ENCODE peak calls at places on chromosomes 2 and 18, in six cellular contexts. Y, H, U, O, A and N are unnamed samples.

GRCh38 chr18:65750421-65751144 is at the start of gene CDH7:
- DNase-seq in Y (no peak), H (no peak), U (peak), O (peak), A (peak), N (no peak)

GRCh38 chr2:234304945-234305344 is 191.9 kb downstream of the ARL4C start:
- DNase-seq in Y (no peak), H (no peak), U (no peak), O (no peak), A (peak), N (no peak)

GRCh38 chr2:75513616-75514170 is 47.0 kb downstream of the EVA1A start:
- DNase-seq in Y (no peak), H (no peak), U (no peak), O (no peak), A (peak), N (no peak)

GRCh38 chr2:11535899-11536344 is 2.1 kb downstream of the GREB1 start:
- DNase-seq in Y (no peak), H (no peak), U (peak), O (no peak), A (no peak), N (no peak)

GRCh38 chr18:26863122-26863879 is 2.2 kb downstream of the AQP4 start:
- DNase-seq in Y (no peak), H (no peak), U (peak), O (no peak), A (peak), N (no peak)

GRCh38 chr2:7672027-7672684 is 754.9 kb downstream of the RNF144A start:
- DNase-seq in Y (peak), H (no peak), U (no peak), O (peak), A (peak), N (peak)

GRCh38 chr2:237744613-237745249 is 53.8 kb upstream of the RBM44 start:
- DNase-seq in Y (peak), H (no peak), U (peak), O (peak), A (peak), N (peak)

GRCh38 chr2:14826518-14826917 is 194.0 kb downstream of the LRATD1 start:
- DNase-seq in Y (no peak), H (no peak), U (no peak), O (no peak), A (peak), N (no peak)

GRCh38 chr2:21687589-21687988 is 563.8 kb downstream of the TDRD15 start:
- DNase-seq in Y (no peak), H (no peak), U (no peak), O (no peak), A (no peak), N (no peak)

GRCh38 chr18:54946149-54946581 is 13.1 kb downstream of the CCDC68 start:
- DNase-seq in Y (no peak), H (no peak), U (no peak), O (peak), A (no peak), N (peak)

GRCh38 chr2:239499989-239500914 is 99.4 kb upstream of the HDAC4 start:
- DNase-seq in Y (no peak), H (no peak), U (peak), O (no peak), A (peak), N (no peak)

GRCh38 chr2:120776649-120777048 is 41.0 kb downstream of the GLI2 start:
- DNase-seq in Y (no peak), H (no peak), U (no peak), O (no peak), A (no peak), N (no peak)

GRCh38 chr18:8499810-8500663 is 109.2 kb upstream of the RAB12 start:
- DNase-seq in Y (no peak), H (no peak), U (no peak), O (no peak), A (no peak), N (no peak)

GRCh38 chr2:191864623-191865521 is 18.0 kb upstream of the CAVIN2 start:
- DNase-seq in Y (no peak), H (no peak), U (peak), O (no peak), A (no peak), N (no peak)

GRCh38 chr2:133422946-133423345 is 145.3 kb downstream of the NCKAP5 start:
- DNase-seq in Y (no peak), H (no peak), U (no peak), O (no peak), A (peak), N (no peak)

GRCh38 chr18:6731197-6731596 is 1.7 kb downstream of the ARHGAP28 start:
- DNase-seq in Y (no peak), H (no peak), U (no peak), O (no peak), A (peak), N (no peak)